ENCODE peak calls at places on chromosomes 16 and 17, in eight cellular contexts. Y, V, R, M, N, W, O and F are unnamed samples.

GRCh38 chr16:64153718-64154117 is 968.1 kb downstream of the CDH11 start:
- DNase-seq in O (no peak), W (no peak), N (no peak), R (peak), M (no peak), V (no peak), Y (peak), F (peak)

GRCh38 chr17:82876602-82877391 is 37.0 kb upstream of the ZNF750 start:
- DNase-seq in R (peak), O (peak), V (peak), W (no peak), N (no peak), M (peak), Y (peak), F (no peak)

GRCh38 chr16:2056077-2056476 is 8.3 kb downstream of the TSC2 start:
- DNase-seq in V (no peak), R (peak), O (no peak), N (no peak), M (no peak), W (peak), Y (peak), F (no peak)

GRCh38 chr17:65595071-65595655 is 33.7 kb upstream of the AXIN2 start:
- DNase-seq in N (peak), O (no peak), R (no peak), Y (no peak), W (peak), M (no peak), V (no peak), F (no peak)

GRCh38 chr17:42428141-42428944 is 5.3 kb upstream of the CAVIN1 start:
- DNase-seq in Y (peak), N (peak), O (no peak), W (peak), M (no peak), V (peak), R (peak), F (peak)

GRCh38 chr17:66152756-66153155 is 39.2 kb downstream of the CEP112 start:
- DNase-seq in M (no peak), R (no peak), N (no peak), W (no peak), V (no peak), O (no peak), Y (peak), F (no peak)

GRCh38 chr17:46774108-46774737 is 44.3 kb downstream of the WNT3 start:
- DNase-seq in R (no peak), O (no peak), Y (no peak), M (no peak), W (no peak), N (no peak), V (no peak), F (no peak)

GRCh38 chr16:6031102-6031501 is 933.5 kb upstream of the EEF2KMT start:
- DNase-seq in V (no peak), Y (no peak), N (no peak), W (no peak), R (no peak), M (no peak), O (no peak), F (no peak)

GRCh38 chr16:11482946-11483748 is 103.6 kb downstream of the LITAF start:
- DNase-seq in O (no peak), N (no peak), M (no peak), Y (no peak), W (no peak), R (no peak), V (no peak), F (no peak)

GRCh38 chr17:32100971-32101631 is 41.2 kb upstream of the RHOT1 start:
- DNase-seq in M (no peak), R (no peak), N (no peak), W (no peak), V (no peak), O (no peak), Y (no peak), F (no peak)

GRCh38 chr17:32461853-32462617 is 17.7 kb downstream of the PSMD11 start:
- DNase-seq in W (peak), V (peak), R (peak), Y (peak), N (peak), O (no peak), M (no peak), F (no peak)

GRCh38 chr17:82882715-82883446 is 43.1 kb upstream of the ZNF750 start:
- DNase-seq in W (no peak), Y (no peak), N (no peak), O (peak), V (no peak), M (no peak), R (no peak), F (no peak)

GRCh38 chr17:60305141-60305540 is 86.8 kb downstream of the USP32 start:
- DNase-seq in W (peak), M (no peak), V (no peak), R (peak), Y (no peak), N (no peak), O (no peak), F (no peak)

GRCh38 chr17:41624208-41625101 is at the start of gene KRT17:
- DNase-seq in Y (no peak), R (peak), W (no peak), O (peak), N (no peak), M (no peak), V (no peak), F (no peak)

GRCh38 chr16:12188674-12189249 is 212.2 kb downstream of the SNX29 start:
- DNase-seq in Y (no peak), W (no peak), N (no peak), O (no peak), R (no peak), V (no peak), M (no peak), F (peak)

GRCh38 chr16:79434097-79434496 is 166.4 kb downstream of the MAF start:
- DNase-seq in V (no peak), O (no peak), W (no peak), Y (no peak), R (no peak), N (no peak), M (no peak), F (no peak)

DNA sequence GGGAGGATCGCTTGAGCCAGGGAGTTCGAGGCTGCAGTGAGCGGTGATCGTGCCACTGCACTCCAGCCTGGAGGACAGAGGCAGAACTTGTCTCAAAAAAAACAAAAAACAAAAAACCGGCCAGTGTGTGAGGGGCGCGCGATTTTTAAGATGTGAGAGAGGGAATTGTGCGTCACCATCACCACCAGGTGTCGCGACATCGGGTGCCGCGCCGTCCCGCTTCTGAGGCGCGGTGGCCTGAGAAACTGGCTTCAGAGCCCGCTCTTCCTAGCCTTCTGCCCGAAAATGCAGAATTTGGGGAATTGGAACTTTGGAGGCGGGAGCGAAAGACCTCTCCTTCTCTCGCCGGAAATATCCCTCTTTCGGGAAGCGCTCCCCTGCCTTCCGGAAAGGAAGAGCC is 524.8 kb downstream of the KCNJ18 start:
- DNase-seq in Y (no peak), V (no peak), M (no peak), R (peak), O (peak), N (no peak), W (no peak), F (no peak)
- H3K4me3 ChIP-seq in Y (no peak), V (no peak), M (no peak), R (no peak), O (no peak), N (no peak), W (no peak), F (no peak)

GRCh38 chr17:31051517-31051916 is 43.3 kb upstream of the NF1 start:
- DNase-seq in N (no peak), O (no peak), R (no peak), Y (no peak), M (no peak), V (no peak), W (no peak), F (no peak)

GRCh38 chr17:31053076-31053475 is 41.7 kb upstream of the NF1 start:
- DNase-seq in M (no peak), N (no peak), R (no peak), Y (no peak), O (no peak), V (no peak), W (no peak), F (no peak)

GRCh38 chr17:31050948-31051347 is 43.8 kb upstream of the NF1 start:
- DNase-seq in R (no peak), N (no peak), W (no peak), M (no peak), Y (no peak), V (no peak), O (no peak), F (no peak)

GRCh38 chr17:31054761-31055160 is 40.0 kb upstream of the NF1 start:
- DNase-seq in V (no peak), Y (no peak), O (no peak), W (no peak), M (no peak), N (no peak), R (no peak), F (no peak)

GRCh38 chr17:31052187-31052889 is 42.4 kb upstream of the NF1 start:
- DNase-seq in O (no peak), Y (peak), N (no peak), R (peak), V (peak), W (peak), M (peak), F (peak)
- H3K4me3 ChIP-seq in O (no peak), Y (peak), N (no peak), R (no peak), V (no peak), W (no peak), M (no peak), F (no peak)

GRCh38 chr16:31108035-31108793 is at the start of gene BCKDK:
- DNase-seq in V (no peak), W (peak), R (peak), N (peak), Y (peak), O (peak), M (peak), F (no peak)

GRCh38 chr16:31108794-31109558 is 790 bp downstream of the BCKDK start:
- DNase-seq in M (no peak), N (no peak), W (no peak), R (no peak), Y (no peak), V (no peak), O (no peak), F (no peak)

GRCh38 chr16:31107465-31107867 is 720 bp upstream of the BCKDK start:
- DNase-seq in M (no peak), V (no peak), W (peak), R (no peak), Y (no peak), N (no peak), O (no peak), F (no peak)

GRCh38 chr16:31105677-31106213 is 2.4 kb upstream of the BCKDK start:
- DNase-seq in R (peak), O (peak), W (peak), M (peak), V (no peak), N (peak), Y (peak), F (no peak)

DNA sequence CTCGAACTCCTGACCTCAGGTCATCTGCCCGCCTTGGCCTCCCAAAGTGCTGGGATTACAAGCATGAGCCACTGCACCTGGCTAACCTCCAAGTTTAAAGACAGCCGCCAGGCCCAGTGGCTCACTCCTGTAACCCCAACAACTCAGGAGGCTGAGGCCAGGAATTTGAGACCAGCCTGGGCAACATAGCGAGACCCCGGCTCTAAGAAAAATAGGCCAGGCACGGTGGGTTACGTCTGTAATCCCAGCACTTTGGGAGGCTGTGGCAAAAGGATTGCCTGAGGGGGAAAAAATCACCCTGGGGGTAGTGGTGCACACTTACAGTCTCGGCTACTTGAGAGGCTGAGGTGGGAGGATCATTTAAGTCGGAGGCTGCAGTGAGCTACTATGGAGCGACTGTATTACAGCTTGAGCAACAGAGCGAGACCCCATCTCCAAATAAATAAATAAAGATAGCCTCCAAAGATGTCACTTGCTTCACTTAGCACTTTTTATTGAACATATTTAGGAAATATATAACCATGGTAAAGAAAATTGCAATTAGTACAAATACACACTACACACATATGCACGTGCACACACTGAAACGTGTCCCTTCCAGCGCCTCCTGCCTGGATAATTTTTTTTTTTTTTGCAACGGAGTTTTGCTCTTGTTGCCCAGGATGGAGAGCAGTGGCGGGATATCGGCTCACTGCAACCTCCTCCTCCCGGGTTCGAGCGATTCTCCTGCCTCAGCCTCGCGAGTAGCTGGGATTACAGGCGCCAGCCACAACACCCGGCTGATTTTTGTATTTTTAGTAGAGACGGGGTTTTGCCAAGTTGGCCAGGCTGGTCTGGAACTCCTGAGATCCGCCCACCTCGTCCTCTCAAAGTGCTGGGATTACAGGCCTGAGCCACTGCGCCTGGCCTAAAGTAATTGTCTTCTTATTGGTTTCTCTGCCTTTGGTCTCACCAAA is 1.4 kb upstream of the BCKDK start:
- DNase-seq in V (no peak), R (no peak), O (no peak), M (no peak), W (no peak), N (no peak), Y (no peak), F (no peak)
- H3K4me3 ChIP-seq in V (no peak), R (no peak), O (no peak), M (no peak), W (peak), N (no peak), Y (no peak), F (no peak)

DNA sequence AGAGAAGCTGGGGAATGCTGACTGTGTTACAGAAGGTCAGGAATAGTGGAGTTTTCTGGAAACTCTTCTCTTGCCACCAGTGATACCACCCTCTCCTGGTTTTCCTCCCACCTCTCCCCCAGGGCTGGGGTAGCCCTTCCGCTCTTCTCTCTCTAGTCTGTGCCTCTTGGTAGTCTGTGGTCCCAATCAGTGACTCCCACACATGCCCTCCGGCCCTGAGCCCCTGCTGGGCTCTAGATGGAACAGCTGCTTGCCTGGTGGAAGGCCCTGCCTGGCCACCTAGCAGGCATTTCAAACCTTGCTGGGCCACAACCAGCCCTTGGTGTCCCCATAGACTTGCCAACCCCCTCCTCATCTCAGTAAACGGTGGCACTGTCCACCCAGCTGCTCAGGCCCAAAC is 15.2 kb upstream of the MTSS2 start:
- DNase-seq in W (no peak), M (no peak), R (no peak), N (no peak), V (no peak), Y (no peak), O (no peak), F (no peak)
- H3K4me3 ChIP-seq in W (no peak), M (no peak), R (no peak), N (no peak), V (no peak), Y (no peak), O (no peak), F (no peak)

DNA sequence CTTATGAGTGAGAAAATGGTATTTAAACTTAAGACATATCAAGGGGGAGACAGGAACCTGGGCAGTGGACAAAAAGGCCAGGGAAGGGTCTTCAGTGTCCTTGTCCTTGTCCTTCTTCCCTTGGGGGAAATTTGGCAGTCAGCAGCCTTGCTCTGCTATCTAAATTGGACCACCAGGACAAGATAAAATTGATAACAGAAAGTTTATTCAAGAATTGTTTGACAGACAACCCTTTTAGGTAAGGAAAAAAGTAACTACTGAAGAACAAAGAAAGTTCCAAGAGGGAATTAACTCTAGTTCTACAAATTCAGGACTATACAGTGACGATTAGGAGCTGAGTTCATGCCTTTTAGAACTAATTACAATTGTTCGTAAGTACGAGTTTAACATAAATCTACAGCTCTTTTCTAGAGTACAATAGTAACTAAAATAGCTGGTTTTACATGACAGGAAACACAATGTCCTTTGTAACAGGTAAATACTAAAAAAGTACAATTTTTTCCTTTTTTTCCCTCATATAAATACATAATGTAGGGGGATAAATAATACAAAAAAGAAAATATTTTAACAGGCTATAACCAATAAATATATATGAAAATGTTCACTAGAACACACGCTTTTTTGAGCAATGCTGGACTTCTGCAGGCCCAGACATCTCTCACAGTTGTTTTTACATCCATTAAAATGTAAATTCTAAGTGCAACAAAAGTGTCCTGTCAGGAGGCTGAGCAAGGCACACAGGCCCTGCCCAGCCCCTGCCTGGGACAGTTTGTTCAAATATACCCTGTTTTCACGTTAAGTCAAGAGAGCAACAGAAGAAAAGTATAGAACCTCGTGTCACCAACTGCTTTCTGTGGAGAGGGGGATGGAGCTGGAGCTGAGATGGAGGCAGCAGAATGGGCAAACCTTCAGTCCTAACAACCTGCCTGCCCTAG is 4.0 kb upstream of the HOXB2 start:
- DNase-seq in R (no peak), W (no peak), O (no peak), M (no peak), V (no peak), Y (no peak), N (no peak), F (no peak)
- H3K4me3 ChIP-seq in R (no peak), W (no peak), O (no peak), M (peak), V (no peak), Y (no peak), N (no peak), F (peak)

DNA sequence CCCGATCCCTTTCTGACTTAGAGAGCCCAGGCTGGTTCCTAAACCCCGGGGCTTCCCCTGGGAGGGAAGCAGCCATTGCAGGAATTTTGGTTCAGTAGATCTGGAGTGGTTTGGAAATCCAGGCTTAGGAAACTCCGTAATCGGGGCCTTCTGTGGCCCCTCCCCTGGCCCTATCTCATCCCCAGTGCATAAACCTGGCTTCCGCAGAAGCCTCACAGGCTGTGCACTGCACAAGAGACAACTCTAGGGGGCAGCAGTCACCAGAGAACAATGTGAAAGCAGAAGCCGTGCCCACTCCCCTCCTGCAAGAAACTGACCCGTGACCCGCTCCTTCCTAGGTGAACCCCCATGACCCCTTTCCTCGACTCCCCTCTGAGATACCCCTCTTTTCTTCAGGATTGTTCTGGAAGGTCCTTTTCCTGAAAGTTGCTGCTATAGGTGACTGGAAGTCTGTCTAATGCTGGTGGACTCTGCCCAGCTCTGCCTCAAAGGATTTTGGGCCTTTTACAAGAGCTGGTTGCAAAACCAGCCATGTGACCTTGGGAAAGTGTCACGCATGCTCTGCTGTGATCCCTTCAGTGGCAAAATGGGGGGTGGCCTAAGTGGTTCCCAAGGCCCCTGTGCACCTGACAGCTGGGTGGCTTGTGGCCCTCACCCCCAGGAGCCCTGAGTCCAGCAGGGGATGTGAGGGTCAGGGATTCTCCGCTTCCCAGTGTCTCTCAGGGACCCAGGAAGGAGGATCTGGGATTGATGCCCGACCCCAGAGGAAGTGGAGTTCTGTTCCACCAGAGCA is 14.4 kb downstream of the GUCY2D start:
- DNase-seq in R (peak), V (no peak), Y (peak), W (peak), N (peak), O (peak), M (no peak), F (no peak)
- H3K4me3 ChIP-seq in R (peak), V (peak), Y (peak), W (no peak), N (peak), O (peak), M (peak), F (peak)